ENCODE peak calls at places on chromosome 22, in nine cellular contexts. B is breast epithelium, N is adrenal gland, C is Peyer's patch, V is ovary, D is right lobe of liver, U is transverse colon, T is prostate gland, R is IMR-90. Q is an unnamed sample.

GRCh38 chr22:40176921-40177737 is 596 bp upstream of the TNRC6B start:
- DNase-seq in B (no peak), N (peak), C (peak), V (peak), D (peak), U (peak), T (peak), R (peak), Q (no peak)

GRCh38 chr22:35631597-35631996 is 14.5 kb upstream of the MB start:
- DNase-seq in B (no peak), N (peak), C (peak), V (no peak), D (peak), U (peak), T (no peak), R (no peak), Q (no peak)

GRCh38 chr22:40180403-40180802 is 2.7 kb downstream of the TNRC6B start:
- DNase-seq in B (no peak), N (no peak), C (no peak), V (no peak), D (no peak), U (no peak), T (no peak), R (no peak), Q (no peak)

GRCh38 chr22:43182118-43182517 is 4.8 kb downstream of the TTLL12 start:
- DNase-seq in B (no peak), N (no peak), C (no peak), V (no peak), D (no peak), U (no peak), T (no peak), R (no peak), Q (no peak)

GRCh38 chr22:16965083-16965482 is 42.9 kb downstream of the GAB4 start:
- DNase-seq in B (no peak), N (no peak), C (no peak), V (no peak), D (no peak), U (no peak), T (no peak), R (no peak), Q (peak)

GRCh38 chr22:44270556-44270880 is 42.2 kb downstream of the SHISAL1 start:
- DNase-seq in B (no peak), N (no peak), C (no peak), V (no peak), D (no peak), U (no peak), T (no peak), R (no peak), Q (no peak)

GRCh38 chr22:45009881-45010531 is at the start of gene PHF21B:
- DNase-seq in B (no peak), N (peak), C (no peak), V (peak), D (no peak), U (no peak), T (peak), R (peak), Q (no peak)

GRCh38 chr22:48379371-48379770 is 1448.3 kb downstream of the BRD1 start:
- DNase-seq in B (no peak), N (no peak), C (no peak), V (no peak), D (no peak), U (no peak), T (no peak), R (no peak), Q (no peak)

GRCh38 chr22:39994566-39995345 is at the start of gene FAM83F:
- DNase-seq in B (no peak), N (peak), C (no peak), V (peak), D (peak), U (peak), T (peak), R (no peak), Q (no peak)

GRCh38 chr22:43053176-43053575 is 36.0 kb downstream of the TTLL1 start:
- DNase-seq in B (no peak), N (no peak), C (no peak), V (no peak), D (no peak), U (no peak), T (no peak), R (no peak), Q (no peak)

GRCh38 chr22:43849731-43850130 is 12.6 kb downstream of the SULT4A1 start:
- DNase-seq in B (no peak), N (no peak), C (no peak), V (no peak), D (no peak), U (no peak), T (no peak), R (no peak), Q (no peak)

GRCh38 chr22:30205281-30206115 is 41.1 kb downstream of the LIF start:
- DNase-seq in B (no peak), N (no peak), C (no peak), V (no peak), D (peak), U (no peak), T (no peak), R (peak), Q (peak)

GRCh38 chr22:46815896-46816721 is 53.7 kb downstream of the TBC1D22A start:
- DNase-seq in B (peak), N (peak), C (no peak), V (no peak), D (peak), U (no peak), T (no peak), R (peak), Q (no peak)

GRCh38 chr22:19909350-19910179 is 32.0 kb upstream of the COMT start:
- DNase-seq in B (peak), N (peak), C (peak), V (peak), D (peak), U (peak), T (peak), R (peak), Q (peak)

DNA sequence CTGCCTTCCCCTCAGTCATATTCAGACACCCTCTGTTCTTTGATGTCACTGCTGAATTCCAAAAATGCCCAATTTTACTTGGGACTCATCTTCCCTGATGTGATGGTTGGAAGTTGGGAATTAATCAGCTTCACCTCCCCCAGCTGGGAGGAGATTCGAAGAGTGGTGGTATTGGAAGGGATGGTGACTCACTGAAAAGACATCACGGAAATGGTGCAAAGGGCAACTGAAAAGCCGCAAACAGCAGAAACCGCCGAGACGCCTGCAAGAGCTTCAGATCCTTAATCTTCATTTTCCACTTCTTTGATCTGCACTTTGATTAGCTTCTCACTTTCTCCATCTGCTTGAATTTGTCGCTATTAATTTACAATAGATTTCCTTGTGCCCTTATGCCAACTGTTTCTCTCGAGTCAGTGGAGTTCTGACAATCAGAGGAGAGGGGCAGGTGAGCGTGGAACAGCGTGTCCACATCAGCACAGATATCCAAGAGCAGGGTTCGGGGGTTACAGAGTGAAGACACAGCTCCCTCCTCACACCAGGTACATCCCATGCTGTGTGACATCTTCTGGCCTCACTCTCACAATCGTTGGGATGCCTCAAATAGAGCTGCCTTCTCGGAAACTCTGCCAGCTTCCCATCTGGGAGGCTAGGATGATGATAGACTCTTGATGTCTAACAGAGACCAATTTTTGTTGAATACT is 325.4 kb downstream of the BRD1 start:
- DNase-seq in B (no peak), N (no peak), C (no peak), V (no peak), D (no peak), U (no peak), T (no peak), R (no peak), Q (peak)
- H3K4me3 ChIP-seq in B (no peak), N (no peak), C (no peak), V (no peak), D (no peak), U (no peak), T (no peak), R (no peak), Q (no peak)

GRCh38 chr22:31619611-31620300 is 42.3 kb downstream of the PISD start:
- DNase-seq in B (no peak), N (no peak), C (no peak), V (no peak), D (no peak), U (no peak), T (no peak), R (no peak), Q (no peak)
- TF ChIP-seq POLR2A in B (no peak), N (no peak), C (no peak), V (no peak), D (no peak), U (no peak), T (no peak), R (no peak), Q (no peak)

GRCh38 chr22:38073150-38074130 is 10.5 kb downstream of the SLC16A8 start:
- DNase-seq in B (no peak), N (no peak), C (no peak), V (no peak), D (no peak), U (no peak), T (no peak), R (no peak), Q (no peak)

GRCh38 chr22:38075105-38075825 is 8.7 kb downstream of the SLC16A8 start:
- DNase-seq in B (no peak), N (no peak), C (no peak), V (no peak), D (peak), U (no peak), T (no peak), R (no peak), Q (no peak)

GRCh38 chr22:38075961-38076360 is 8.0 kb downstream of the SLC16A8 start:
- DNase-seq in B (no peak), N (no peak), C (no peak), V (no peak), D (no peak), U (no peak), T (no peak), R (no peak), Q (no peak)

GRCh38 chr22:38072322-38073149 is 11.4 kb downstream of the SLC16A8 start:
- DNase-seq in B (no peak), N (no peak), C (no peak), V (no peak), D (peak), U (no peak), T (no peak), R (no peak), Q (no peak)

GRCh38 chr22:38074181-38075104 is 9.5 kb downstream of the SLC16A8 start:
- DNase-seq in B (no peak), N (no peak), C (no peak), V (no peak), D (no peak), U (no peak), T (no peak), R (peak), Q (no peak)
- TF ChIP-seq CTCF in B (no peak), N (peak), C (no peak), V (no peak), D (no peak), U (no peak), T (no peak), R (peak), Q (no peak)

DNA sequence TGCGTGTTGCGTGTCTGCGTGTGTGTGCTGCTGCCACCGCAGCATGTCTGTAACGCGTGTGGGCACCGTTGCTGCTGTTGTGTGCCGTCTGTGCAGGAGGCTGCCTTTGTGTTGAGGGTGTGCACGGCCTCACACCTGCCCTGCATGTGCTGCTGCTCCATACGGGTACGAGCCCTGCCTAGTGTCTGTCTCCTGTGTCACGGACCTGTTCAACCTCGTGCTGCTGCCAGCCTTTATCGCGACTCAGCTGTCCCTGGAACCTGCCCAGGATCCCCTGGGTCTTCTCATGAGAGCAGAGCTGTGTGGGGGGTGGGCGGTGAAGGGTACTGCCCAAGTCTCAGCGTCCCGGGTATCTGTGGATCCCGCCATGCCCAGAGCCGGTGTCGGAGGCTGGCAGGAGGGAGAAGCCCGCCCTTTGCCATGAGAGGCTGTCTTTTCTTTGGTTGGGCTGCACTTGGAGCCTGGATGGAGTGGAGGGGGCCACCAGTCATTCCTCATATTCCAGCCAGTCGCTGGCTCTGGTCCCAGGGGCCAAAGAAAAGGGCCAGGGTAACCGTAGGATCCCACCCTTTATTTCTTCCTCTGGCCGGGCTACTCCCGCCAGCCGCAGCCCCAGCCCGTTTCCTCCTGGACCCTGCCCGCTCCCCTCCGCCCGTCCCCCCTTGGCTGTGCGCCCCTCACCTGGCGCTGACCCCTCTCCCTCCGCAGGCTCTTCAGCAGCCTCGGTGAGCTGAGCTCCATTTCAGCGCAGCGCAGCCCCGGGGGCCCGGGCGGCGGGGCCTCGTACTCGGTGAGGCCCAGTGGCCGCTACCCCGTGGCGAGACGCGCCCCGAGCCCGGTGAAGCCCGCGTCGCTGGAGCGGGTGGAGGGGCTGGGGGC is 7.8 kb upstream of the ACR start:
- DNase-seq in B (no peak), N (no peak), C (no peak), V (peak), D (no peak), U (peak), T (no peak), R (no peak), Q (peak)
- H3K4me3 ChIP-seq in B (no peak), N (no peak), C (no peak), V (no peak), D (no peak), U (no peak), T (no peak), R (no peak), Q (no peak)

GRCh38 chr22:21958360-21959273 is 6.0 kb upstream of the PPM1F start:
- DNase-seq in B (no peak), N (no peak), C (no peak), V (no peak), D (no peak), U (no peak), T (no peak), R (no peak), Q (no peak)
- TF ChIP-seq POLR2A in B (no peak), N (no peak), C (no peak), V (no peak), D (no peak), U (no peak), T (no peak), R (no peak), Q (no peak)

DNA sequence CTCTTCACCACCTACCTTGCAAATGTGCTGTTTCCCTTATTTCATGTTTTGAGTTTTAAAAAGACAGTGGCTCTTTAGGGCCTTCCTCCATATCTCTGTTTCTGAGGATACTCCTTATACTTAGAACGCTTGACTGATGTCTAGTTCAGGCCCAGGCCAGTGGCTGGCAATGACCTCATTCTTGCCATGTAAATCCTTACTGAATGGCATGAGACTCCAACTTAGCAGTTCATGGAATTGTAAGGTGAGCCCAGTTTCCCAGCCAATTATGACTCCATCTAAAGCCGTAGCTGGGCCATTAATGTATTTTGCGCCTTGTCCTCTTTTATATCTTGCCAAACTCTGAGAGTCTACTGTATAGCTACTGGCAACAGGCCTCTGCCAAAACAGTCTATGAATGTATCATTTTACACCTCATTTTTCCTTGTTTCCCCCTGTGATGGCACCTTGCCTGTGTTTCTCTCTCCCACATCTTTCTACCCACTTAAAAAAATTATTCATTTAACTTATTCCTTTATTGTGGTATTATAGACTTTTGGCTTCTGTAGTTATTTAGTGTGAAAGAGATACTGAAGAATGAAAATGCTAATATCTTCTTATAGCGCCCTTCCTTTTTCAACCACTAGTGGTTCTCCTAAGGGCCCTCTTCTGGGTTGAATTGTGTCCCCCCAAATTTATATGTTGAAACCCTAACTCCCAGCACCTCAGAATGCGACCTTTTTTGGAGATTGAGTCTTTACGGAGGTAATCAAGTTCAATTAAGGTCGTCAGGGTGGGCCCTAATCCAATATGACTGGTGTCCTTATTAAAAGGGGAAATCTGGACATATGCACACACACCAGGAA is 67.4 kb downstream of the ZNRF3 start:
- DNase-seq in B (no peak), N (no peak), C (no peak), V (no peak), D (no peak), U (no peak), T (no peak), R (no peak), Q (peak)
- TF ChIP-seq CTCF in B (no peak), N (no peak), C (no peak), V (no peak), D (no peak), U (no peak), T (no peak), R (no peak), Q (no peak)

GRCh38 chr22:50697667-50698506 is 25.3 kb downstream of the SHANK3 start:
- DNase-seq in B (no peak), N (no peak), C (no peak), V (peak), D (peak), U (no peak), T (no peak), R (no peak), Q (peak)

GRCh38 chr22:50695421-50696250 is 23.0 kb downstream of the SHANK3 start:
- DNase-seq in B (peak), N (no peak), C (no peak), V (peak), D (peak), U (no peak), T (no peak), R (no peak), Q (peak)

GRCh38 chr22:50698546-50698945 is 25.9 kb downstream of the SHANK3 start:
- DNase-seq in B (no peak), N (no peak), C (no peak), V (peak), D (peak), U (no peak), T (no peak), R (no peak), Q (peak)

GRCh38 chr22:50696251-50696798 is 23.7 kb downstream of the SHANK3 start:
- DNase-seq in B (no peak), N (no peak), C (no peak), V (peak), D (peak), U (no peak), T (no peak), R (no peak), Q (peak)

GRCh38 chr22:50696799-50697561 is 24.4 kb downstream of the SHANK3 start:
- DNase-seq in B (no peak), N (no peak), C (no peak), V (peak), D (peak), U (no peak), T (no peak), R (no peak), Q (peak)
- H3K4me3 ChIP-seq in B (peak), N (no peak), C (peak), V (peak), D (peak), U (peak), T (peak), R (peak), Q (no peak)

DNA sequence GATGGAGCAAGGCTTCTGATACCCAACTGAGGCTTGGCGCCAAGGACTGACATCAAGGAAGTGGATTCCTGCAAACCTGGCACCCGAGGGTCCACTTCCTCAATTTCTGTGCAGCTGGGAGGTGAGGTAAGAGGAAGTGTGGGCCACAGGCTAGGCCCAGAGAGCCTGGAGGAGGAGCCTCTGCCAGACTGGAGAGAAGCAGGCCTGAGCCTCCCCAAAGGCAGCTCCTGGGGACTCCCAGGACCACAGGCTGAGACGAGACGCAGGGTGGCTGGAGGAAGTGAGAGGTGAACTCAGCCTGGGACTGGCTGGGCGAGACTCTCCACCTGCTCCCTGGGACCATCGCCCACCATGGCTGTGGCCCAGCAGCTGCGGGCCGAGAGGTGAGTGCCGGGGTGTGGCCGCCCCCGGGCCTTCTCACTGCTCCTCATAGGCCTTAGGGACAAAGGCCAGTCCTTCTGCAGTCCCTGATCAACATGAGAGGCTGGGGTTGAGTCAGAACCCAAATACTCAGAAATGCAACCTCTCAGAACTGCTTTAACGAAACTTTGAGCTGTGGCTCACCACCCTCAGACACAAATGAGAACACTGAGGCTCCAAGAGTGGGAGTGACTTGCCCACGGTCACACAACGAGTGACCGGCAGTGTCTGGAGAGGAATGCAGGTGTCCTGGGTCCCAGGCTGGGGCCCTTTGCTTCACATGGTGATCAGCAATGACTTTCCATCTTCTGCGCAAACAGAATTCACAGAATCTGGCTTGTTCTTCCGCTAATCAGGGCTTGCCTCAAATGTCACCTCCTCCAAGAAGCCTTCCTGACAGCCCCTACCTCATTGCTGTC is at the start of gene NCF4:
- DNase-seq in B (no peak), N (peak), C (peak), V (no peak), D (peak), U (peak), T (peak), R (no peak), Q (peak)
- TF ChIP-seq POLR2A in B (no peak), N (peak), C (no peak), V (no peak), D (peak), U (peak), T (no peak), R (no peak), Q (no peak)

GRCh38 chr22:26512149-26512793 is at the start of gene TFIP11:
- DNase-seq in B (peak), N (peak), C (peak), V (peak), D (peak), U (peak), T (peak), R (peak), Q (peak)
- TF ChIP-seq CTCF in B (no peak), N (no peak), C (no peak), V (peak), D (no peak), U (no peak), T (no peak), R (peak), Q (no peak)